ENCODE peak calls at places on chromosomes 13 and 19, in five cellular contexts. One of them, this sample, is unnamed.

GRCh38 chr19:4748589-4748988 is 24.9 kb upstream of the DPP9 start:
- DNase-seq in esophagus squamous epithelium: no peak
- DNase-seq in pancreas: no peak
- DNase-seq in dorsolateral prefrontal cortex: no peak
- DNase-seq in mucosa of descending colon: no peak
- DNase-seq in this sample: no peak

GRCh38 chr13:48783181-48783630 is 129.5 kb downstream of the CYSLTR2 start:
- DNase-seq in esophagus squamous epithelium: peak; percentile 12
- DNase-seq in pancreas: peak; percentile 54
- DNase-seq in dorsolateral prefrontal cortex: no peak
- DNase-seq in mucosa of descending colon: peak; percentile 50
- DNase-seq in this sample: no peak

GRCh38 chr13:49052801-49053200 is 77.1 kb downstream of the FNDC3A start:
- DNase-seq in pancreas: no peak
- DNase-seq in mucosa of descending colon: no peak
- DNase-seq in esophagus squamous epithelium: no peak
- DNase-seq in dorsolateral prefrontal cortex: no peak
- DNase-seq in this sample: no peak

GRCh38 chr13:32911506-32911905 is 104.7 kb upstream of the KL start:
- DNase-seq in mucosa of descending colon: no peak
- DNase-seq in esophagus squamous epithelium: no peak
- DNase-seq in dorsolateral prefrontal cortex: no peak
- DNase-seq in pancreas: no peak
- DNase-seq in this sample: peak; percentile 18

GRCh38 chr13:40433577-40433976 is 232.9 kb downstream of the FOXO1 start:
- DNase-seq in pancreas: no peak
- DNase-seq in dorsolateral prefrontal cortex: no peak
- DNase-seq in mucosa of descending colon: peak; percentile 43
- DNase-seq in esophagus squamous epithelium: no peak
- DNase-seq in this sample: no peak

GRCh38 chr13:100300213-100300612 is 211.3 kb downstream of the PCCA start:
- DNase-seq in dorsolateral prefrontal cortex: no peak
- DNase-seq in pancreas: no peak
- DNase-seq in mucosa of descending colon: no peak
- DNase-seq in esophagus squamous epithelium: no peak
- DNase-seq in this sample: no peak

GRCh38 chr19:18478545-18479311 is 40.8 kb upstream of the ISYNA1 start:
- DNase-seq in pancreas: peak; percentile 70
- DNase-seq in esophagus squamous epithelium: peak; percentile 46
- DNase-seq in mucosa of descending colon: peak; percentile 58
- DNase-seq in dorsolateral prefrontal cortex: no peak
- DNase-seq in this sample: peak; percentile 91

GRCh38 chr19:51712461-51713081 is 11.2 kb downstream of the HAS1 start:
- DNase-seq in pancreas: no peak
- DNase-seq in mucosa of descending colon: no peak
- DNase-seq in esophagus squamous epithelium: no peak
- DNase-seq in dorsolateral prefrontal cortex: no peak
- DNase-seq in this sample: peak; percentile 55

GRCh38 chr13:33489563-33489962 is 204.0 kb upstream of the STARD13 start:
- DNase-seq in dorsolateral prefrontal cortex: no peak
- DNase-seq in mucosa of descending colon: no peak
- DNase-seq in esophagus squamous epithelium: no peak
- DNase-seq in pancreas: no peak
- DNase-seq in this sample: no peak

GRCh38 chr19:41218615-41219507 is at the start of gene AXL:
- DNase-seq in dorsolateral prefrontal cortex: peak; percentile 56
- DNase-seq in mucosa of descending colon: peak; percentile 67
- DNase-seq in esophagus squamous epithelium: no peak
- DNase-seq in pancreas: peak; percentile 38
- DNase-seq in this sample: peak; percentile 87

GRCh38 chr13:113495494-113496251 is 5.2 kb upstream of the DCUN1D2 start:
- DNase-seq in esophagus squamous epithelium: no peak
- DNase-seq in mucosa of descending colon: no peak
- DNase-seq in pancreas: no peak
- DNase-seq in dorsolateral prefrontal cortex: no peak
- DNase-seq in this sample: no peak

GRCh38 chr13:52348983-52349780 is 56.8 kb downstream of the THSD1 start:
- DNase-seq in esophagus squamous epithelium: no peak
- DNase-seq in dorsolateral prefrontal cortex: no peak
- DNase-seq in pancreas: no peak
- DNase-seq in mucosa of descending colon: no peak
- DNase-seq in this sample: peak; percentile 21

GRCh38 chr13:111917086-111917485 is 149.9 kb upstream of the SOX1 start:
- DNase-seq in pancreas: no peak
- DNase-seq in dorsolateral prefrontal cortex: peak; percentile 8
- DNase-seq in mucosa of descending colon: no peak
- DNase-seq in esophagus squamous epithelium: no peak
- DNase-seq in this sample: no peak

GRCh38 chr13:99686157-99686572 is 184.9 kb downstream of the TM9SF2 start:
- DNase-seq in dorsolateral prefrontal cortex: no peak
- DNase-seq in mucosa of descending colon: peak; percentile 73
- DNase-seq in esophagus squamous epithelium: no peak
- DNase-seq in pancreas: peak; percentile 33
- DNase-seq in this sample: peak; percentile 44

GRCh38 chr19:13079542-13079986 is 23.1 kb downstream of the LYL1 start:
- DNase-seq in pancreas: no peak
- DNase-seq in mucosa of descending colon: peak; percentile 89
- DNase-seq in dorsolateral prefrontal cortex: no peak
- DNase-seq in esophagus squamous epithelium: no peak
- DNase-seq in this sample: no peak

GRCh38 chr13:66313408-66313807 is 916.7 kb downstream of the PCDH9 start:
- DNase-seq in pancreas: no peak
- DNase-seq in mucosa of descending colon: no peak
- DNase-seq in dorsolateral prefrontal cortex: no peak
- DNase-seq in esophagus squamous epithelium: no peak
- DNase-seq in this sample: no peak

GRCh38 chr19:48975947-48976847 is 11.1 kb downstream of the FTL start:
- DNase-seq in esophagus squamous epithelium: no peak
- DNase-seq in pancreas: no peak
- DNase-seq in mucosa of descending colon: no peak
- DNase-seq in dorsolateral prefrontal cortex: no peak
- DNase-seq in this sample: no peak

GRCh38 chr19:16180611-16181010 is 4.6 kb upstream of the FAM32A start:
- DNase-seq in mucosa of descending colon: no peak
- DNase-seq in pancreas: no peak
- DNase-seq in dorsolateral prefrontal cortex: no peak
- DNase-seq in esophagus squamous epithelium: no peak
- DNase-seq in this sample: no peak

GRCh38 chr19:38908854-38909253 is 3.1 kb downstream of the CCER2 start:
- DNase-seq in esophagus squamous epithelium: no peak
- DNase-seq in dorsolateral prefrontal cortex: no peak
- DNase-seq in pancreas: no peak
- DNase-seq in mucosa of descending colon: no peak
- DNase-seq in this sample: no peak

GRCh38 chr13:99214232-99214631 is 13.6 kb downstream of the UBAC2 start:
- DNase-seq in esophagus squamous epithelium: no peak
- DNase-seq in dorsolateral prefrontal cortex: no peak
- DNase-seq in pancreas: no peak
- DNase-seq in mucosa of descending colon: no peak
- DNase-seq in this sample: no peak

GRCh38 chr13:44487989-44488388 is 88.1 kb downstream of the TSC22D1 start:
- DNase-seq in esophagus squamous epithelium: no peak
- DNase-seq in dorsolateral prefrontal cortex: no peak
- DNase-seq in pancreas: no peak
- DNase-seq in mucosa of descending colon: no peak
- DNase-seq in this sample: no peak

GRCh38 chr13:33003458-33004019 is 12.7 kb upstream of the KL start:
- DNase-seq in esophagus squamous epithelium: no peak
- DNase-seq in mucosa of descending colon: no peak
- DNase-seq in pancreas: no peak
- DNase-seq in dorsolateral prefrontal cortex: no peak
- DNase-seq in this sample: no peak

This sample was measured in H54.